ENCODE peak calls at places on chromosomes 11 and 22, in five cellular contexts. L is esophagus squamous epithelium, R is kidney tubule cell, Y is NCI-H2081, U is RPMI8226. D is an unnamed sample.
A peak's percentile ranks its signal among the peaks of the same experiment; 100 is the strongest.

GRCh38 chr11:96149743-96150555 is 193.0 kb downstream of the MAML2 start:
- DNase-seq in L (no peak), R (peak; percentile 86), Y (no peak), U (no peak), D (no peak)

GRCh38 chr11:2451916-2452694 is 7.3 kb downstream of the KCNQ1 start:
- DNase-seq in L (no peak), R (no peak), Y (no peak), U (no peak), D (no peak)

GRCh38 chr11:105298630-105299029 is 159.1 kb upstream of the CARD18 start:
- DNase-seq in L (no peak), R (no peak), Y (no peak), U (no peak), D (no peak)

GRCh38 chr11:119910650-119911049 is 181.7 kb upstream of the NECTIN1 start:
- DNase-seq in L (no peak), R (no peak), Y (no peak), U (no peak), D (no peak)

GRCh38 chr11:116415095-116415494 is 357.7 kb downstream of the BUD13 start:
- DNase-seq in L (no peak), R (no peak), Y (peak; percentile 87), U (no peak), D (no peak)

GRCh38 chr11:1553808-1554594 is 18.1 kb downstream of the DUSP8 start:
- DNase-seq in L (no peak), R (peak; percentile 92), Y (no peak), U (peak; percentile 77), D (no peak)

GRCh38 chr22:48705917-48706605 is 1121.6 kb downstream of the BRD1 start:
- DNase-seq in L (no peak), R (no peak), Y (no peak), U (no peak), D (no peak)

GRCh38 chr22:28484662-28485061 is 195.0 kb downstream of the TTC28 start:
- DNase-seq in L (no peak), R (no peak), Y (no peak), U (no peak), D (no peak)

GRCh38 chr22:32788884-32789624 is 12.5 kb upstream of the TIMP3 start:
- DNase-seq in L (no peak), R (no peak), Y (no peak), U (no peak), D (no peak)

GRCh38 chr11:36292311-36292722 is 3.1 kb upstream of the COMMD9 start:
- DNase-seq in L (no peak), R (peak; percentile 65), Y (no peak), U (peak; percentile 61), D (no peak)

GRCh38 chr11:60589611-60590010 is 74.4 kb downstream of the MS4A13 start:
- DNase-seq in L (no peak), R (no peak), Y (no peak), U (no peak), D (no peak)

GRCh38 chr22:19325296-19325950 is 33.9 kb upstream of the CLTCL1 start:
- DNase-seq in L (no peak), R (peak; percentile 35), Y (no peak), U (no peak), D (no peak)

GRCh38 chr11:10503777-10504176 is 37.2 kb downstream of the RNF141 start:
- DNase-seq in L (no peak), R (no peak), Y (no peak), U (no peak), D (no peak)

GRCh38 chr11:46762248-46762647 is 43.2 kb downstream of the F2 start:
- DNase-seq in L (no peak), R (no peak), Y (no peak), U (no peak), D (no peak)

GRCh38 chr11:65851811-65852507 is 6.0 kb downstream of the CFL1 start:
- DNase-seq in L (no peak), R (no peak), Y (no peak), U (no peak), D (no peak)

GRCh38 chr11:75346912-75347647 is 4.4 kb downstream of the ARRB1 start:
- DNase-seq in L (no peak), R (no peak), Y (no peak), U (no peak), D (no peak)

GRCh38 chr11:59968395-59968783 is 4.6 kb downstream of the OOSP4A start:
- DNase-seq in L (no peak), R (no peak), Y (no peak), U (no peak), D (no peak)

GRCh38 chr11:86460461-86461404 is 86.0 kb downstream of the CCDC81 start:
- DNase-seq in L (no peak), R (no peak), Y (no peak), U (no peak), D (no peak)

GRCh38 chr22:37206841-37207821 is 5.1 kb downstream of the SSTR3 start:
- DNase-seq in L (no peak), R (no peak), Y (no peak), U (no peak), D (no peak)

GRCh38 chr11:67054851-67055523 is 1.7 kb upstream of the RHOD start:
- DNase-seq in L (no peak), R (peak; percentile 82), Y (peak; percentile 71), U (peak; percentile 72), D (no peak)

GRCh38 chr11:32893947-32894827 is 1.6 kb downstream of the QSER1 start:
- DNase-seq in L (no peak), R (peak; percentile 88), Y (peak; percentile 92), U (peak; percentile 72), D (peak; percentile 14)

GRCh38 chr22:48897638-48897954 is 930.1 kb downstream of the BRD1 start:
- DNase-seq in L (no peak), R (no peak), Y (no peak), U (no peak), D (no peak)

GRCh38 chr11:76424379-76424778 is 20.4 kb upstream of the EMSY start:
- DNase-seq in L (no peak), R (no peak), Y (no peak), U (no peak), D (no peak)

GRCh38 chr11:1049431-1049891 is 12.9 kb upstream of the MUC6 start:
- DNase-seq in L (no peak), R (no peak), Y (peak; percentile 66), U (peak; percentile 50), D (no peak)

GRCh38 chr22:36365020-36365411 is 22.8 kb downstream of the MYH9 start:
- DNase-seq in L (no peak), R (peak; percentile 96), Y (no peak), U (no peak), D (peak; percentile 54)

GRCh38 chr11:74754507-74755255 is 6.0 kb downstream of the RNF169 start:
- DNase-seq in L (no peak), R (peak; percentile 92), Y (no peak), U (no peak), D (no peak)

GRCh38 chr11:123308077-123308476 is 113.0 kb upstream of the CLMP start:
- DNase-seq in L (no peak), R (peak; percentile 4), Y (peak; percentile 12), U (peak; percentile 47), D (no peak)

GRCh38 chr11:28842716-28843115 is 734.5 kb downstream of the METTL15 start:
- DNase-seq in L (no peak), R (peak; percentile 48), Y (no peak), U (no peak), D (no peak)

GRCh38 chr11:63919267-63920125 is 2.5 kb upstream of the RCOR2 start:
- DNase-seq in L (no peak), R (peak; percentile 41), Y (no peak), U (peak; percentile 35), D (peak; percentile 70)

GRCh38 chr11:29816359-29816758 is 200.5 kb downstream of the KCNA4 start:
- DNase-seq in L (no peak), R (no peak), Y (no peak), U (no peak), D (no peak)

GRCh38 chr11:44014968-44015623 is 32.7 kb upstream of the ACCSL start:
- DNase-seq in L (no peak), R (no peak), Y (no peak), U (no peak), D (no peak)

GRCh38 chr11:33634291-33634834 is 66.3 kb downstream of the C11orf91 start:
- DNase-seq in L (no peak), R (peak; percentile 77), Y (no peak), U (no peak), D (no peak)

GRCh38 chr11:105713106-105713505 is 103.2 kb downstream of the GRIA4 start:
- DNase-seq in L (no peak), R (no peak), Y (no peak), U (peak; percentile 85), D (no peak)

GRCh38 chr11:93850585-93851018 is at the start of gene VSTM5:
- DNase-seq in L (no peak), R (no peak), Y (no peak), U (no peak), D (no peak)

GRCh38 chr11:120259988-120260565 is 20.1 kb downstream of the POU2F3 start:
- DNase-seq in L (no peak), R (no peak), Y (no peak), U (no peak), D (no peak)

GRCh38 chr11:36540998-36541397 is 26.8 kb upstream of the RAG1 start:
- DNase-seq in L (no peak), R (peak; percentile 62), Y (peak; percentile 22), U (peak; percentile 34), D (no peak)

GRCh38 chr22:45726081-45726480 is 54.4 kb downstream of the ATXN10 start:
- DNase-seq in L (no peak), R (no peak), Y (no peak), U (no peak), D (no peak)

GRCh38 chr22:44200451-44200850 is 19.7 kb downstream of the PARVG start:
- DNase-seq in L (no peak), R (no peak), Y (no peak), U (no peak), D (no peak)